ENCODE peak calls at places on chromosomes 4 and X, in four cellular contexts. J is MM.1S, W is GM23338, Q is PC-9. L is an unnamed sample.
A peak's percentile ranks its signal among the peaks of the same experiment; 100 is the strongest.

GRCh38 chrX:121635141-121635540 is 587.7 kb downstream of the GLUD2 start:
- DNase-seq in Q (no peak), J (no peak), W (no peak), L (no peak)

GRCh38 chr4:86977621-86978184 is 42.9 kb downstream of the AFF1 start:
- DNase-seq in J (no peak), W (no peak), Q (peak; percentile 81), L (no peak)

GRCh38 chr4:1714303-1715001 is 2.3 kb upstream of the SLBP start:
- DNase-seq in Q (no peak), W (peak; percentile 80), J (peak; percentile 34), L (no peak)

GRCh38 chr4:185799442-185799841 is 12.6 kb downstream of the SORBS2 start:
- DNase-seq in J (no peak), Q (no peak), W (no peak), L (no peak)

GRCh38 chrX:14902536-14902935 is 29.3 kb downstream of the MOSPD2 start:
- DNase-seq in Q (no peak), W (no peak), J (no peak), L (peak; percentile 15)

GRCh38 chr4:24912252-24913098 is at the start of gene CCDC149:
- DNase-seq in J (peak; percentile 62), Q (peak; percentile 76), W (peak; percentile 83), L (peak; percentile 89)

GRCh38 chr4:28209371-28209924 is 1348.8 kb downstream of the STIM2 start:
- DNase-seq in J (no peak), Q (no peak), W (no peak), L (no peak)

GRCh38 chr4:80306255-80306654 is 29.3 kb upstream of the CFAP299 start:
- DNase-seq in Q (no peak), W (no peak), J (no peak), L (no peak)

GRCh38 chr4:11543710-11544109 is 115.0 kb upstream of the HS3ST1 start:
- DNase-seq in W (no peak), Q (peak; percentile 83), J (no peak), L (no peak)

GRCh38 chrX:7941390-7942042 is 14.3 kb upstream of the PNPLA4 start:
- DNase-seq in W (peak; percentile 37), J (no peak), Q (no peak), L (peak; percentile 13)

GRCh38 chr4:5048721-5049120 is 2.6 kb upstream of the STK32B start:
- DNase-seq in W (no peak), J (no peak), Q (no peak), L (no peak)

DNA sequence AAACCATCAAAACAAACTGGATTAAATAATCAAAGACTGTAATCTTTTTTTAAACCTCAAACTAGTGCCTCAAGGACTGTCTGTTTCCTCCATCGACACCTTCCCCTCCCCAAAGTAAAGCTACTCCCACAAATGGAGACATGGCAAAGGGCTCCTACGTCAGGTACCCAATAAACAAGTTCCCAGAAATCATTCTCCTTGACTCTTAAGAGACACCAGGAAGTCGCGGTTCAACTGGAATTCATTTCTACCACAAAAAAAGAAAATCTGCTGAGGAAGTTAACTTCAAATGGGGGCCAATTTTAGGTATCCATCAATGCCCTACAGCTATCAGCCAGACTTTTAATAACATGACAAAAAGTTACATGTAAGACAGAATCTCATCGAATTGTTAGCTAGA is 2.5 kb downstream of the RPS4X start:
- DNase-seq in W (no peak), J (no peak), Q (no peak), L (no peak)
- H3F3A ChIP-seq in W (peaks cover 21% of the 10 kb centered on the region), J (peaks cover 51% of the 10 kb centered on the region), Q (peaks cover 73% of the 10 kb centered on the region), L (peaks cover 8% of the 10 kb centered on the region)

DNA sequence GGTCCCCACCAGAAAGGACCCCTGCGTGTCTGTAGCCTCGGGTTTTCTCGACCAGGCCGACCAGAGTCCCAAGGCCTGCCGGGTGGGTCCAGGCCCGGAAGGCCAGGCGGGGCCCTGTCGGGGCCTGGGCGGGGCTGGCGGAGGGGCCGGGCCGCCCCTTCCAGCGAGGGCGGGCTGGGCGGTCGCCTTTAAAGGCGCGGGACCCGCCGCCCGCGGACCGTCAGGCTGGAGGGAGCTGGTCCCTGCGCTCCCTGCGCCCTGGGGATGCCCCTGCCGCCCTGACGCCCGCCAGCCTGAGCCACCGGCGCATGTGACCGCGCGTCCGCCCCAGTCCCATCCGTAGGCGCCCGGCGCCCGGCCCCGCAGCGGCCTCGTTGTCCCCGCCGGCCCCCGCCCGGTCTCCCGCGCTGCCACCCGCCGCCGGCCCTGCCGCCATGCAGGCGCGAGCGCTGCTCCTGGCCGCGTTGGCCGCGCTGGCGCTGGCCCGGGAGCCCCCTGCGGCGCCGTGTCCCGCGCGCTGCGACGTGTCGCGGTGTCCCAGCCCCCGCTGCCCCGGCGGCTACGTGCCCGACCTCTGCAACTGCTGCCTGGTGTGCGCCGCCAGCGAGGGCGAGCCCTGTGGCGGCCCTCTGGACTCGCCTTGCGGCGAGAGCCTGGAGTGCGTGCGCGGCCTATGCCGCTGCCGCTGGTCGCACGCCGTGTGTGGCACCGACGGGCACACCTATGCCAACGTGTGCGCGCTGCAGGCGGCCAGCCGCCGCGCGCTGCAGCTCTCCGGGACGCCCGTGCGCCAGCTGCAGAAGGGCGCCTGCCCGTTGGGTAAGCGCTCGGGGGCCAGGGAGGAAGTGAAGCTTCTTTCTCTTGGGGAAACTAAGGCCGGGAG is at the start of gene HTRA3:
- DNase-seq in J (no peak), W (peak; percentile 74), Q (no peak), L (peak; percentile 76)
- TF ChIP-seq EZH2 in J (no peak), W (no peak), Q (peak; percentile 94), L (peak; percentile 87)

GRCh38 chr4:39638358-39639239 is at the start of gene SMIM14:
- DNase-seq in J (peak; percentile 92), Q (peak; percentile 90), W (peak; percentile 97), L (peak; percentile 98)

GRCh38 chr4:39635023-39635422 is 3.6 kb downstream of the SMIM14 start:
- DNase-seq in W (peak; percentile 87), J (no peak), Q (peak; percentile 84), L (no peak)

GRCh38 chr4:39637572-39638357 is 900 bp downstream of the SMIM14 start:
- DNase-seq in W (peak; percentile 95), J (peak; percentile 38), Q (peak; percentile 62), L (peak; percentile 91)

GRCh38 chr4:39641451-39641850 is 2.8 kb upstream of the SMIM14 start:
- DNase-seq in J (no peak), W (no peak), Q (no peak), L (peak; percentile 33)

GRCh38 chr4:39636786-39637185 is 1.9 kb downstream of the SMIM14 start:
- DNase-seq in W (no peak), Q (no peak), J (peak; percentile 53), L (no peak)
- H3F3A ChIP-seq in W (peaks cover 6% of the 10 kb centered on the region), Q (peaks cover 49% of the 10 kb centered on the region), J (peaks cover 29% of the 10 kb centered on the region), L (peaks cover 55% of the 10 kb centered on the region)

GRCh38 chr4:71198958-71199357 is 139.9 kb upstream of the SLC4A4 start:
- DNase-seq in J (peak; percentile 73), Q (no peak), W (no peak), L (no peak)
- TF ChIP-seq EZH2 in J (no peak), Q (no peak), W (no peak), L (no peak)

GRCh38 chr4:53986062-53986461 is 78.3 kb downstream of the CHIC2 start:
- DNase-seq in W (no peak), Q (no peak), J (no peak), L (peak; percentile 36)
- H3F3A ChIP-seq in W (no peaks in the 10 kb centered on the region), Q (no peaks in the 10 kb centered on the region), J (no peaks in the 10 kb centered on the region), L (peaks cover 5% of the 10 kb centered on the region)

GRCh38 chr4:37889849-37890500 is 909 bp upstream of the TBC1D1 start:
- DNase-seq in Q (no peak), J (no peak), W (peak; percentile 62), L (peak; percentile 31)
- TF ChIP-seq EZH2 in Q (no peak), J (no peak), W (peak; percentile 83), L (peak; percentile 90)

GRCh38 chr4:73608677-73609594 is 11.3 kb downstream of the RASSF6 start:
- DNase-seq in W (no peak), J (no peak), Q (no peak), L (no peak)
- H3F3A ChIP-seq in W (no peaks in the 10 kb centered on the region), J (peaks cover 22% of the 10 kb centered on the region), Q (no peaks in the 10 kb centered on the region), L (no peaks in the 10 kb centered on the region)

GRCh38 chr4:146654648-146654975 is 15.9 kb downstream of the POU4F2 start:
- DNase-seq in J (no peak), Q (no peak), W (no peak), L (no peak)
- TF ChIP-seq EZH2 in J (no peak), Q (no peak), W (peak; percentile 72), L (no peak)

L was measured in neural progenitor cell.